ENCODE peak calls at places on chromosomes 4 and X, in eight cellular contexts. Q is GM19239, Y is C1 segment of cervical spinal cord, I is endodermal cell, D is cardiac fibroblast, A is cardiac muscle cell, G is left colon, L is DMS153. F is an unnamed sample.

GRCh38 chr4:56197387-56197786 is 189.9 kb downstream of the AASDH start:
- DNase-seq in Y (no peak), D (peak), Q (no peak), G (peak), I (no peak), L (no peak), A (no peak), F (peak)

GRCh38 chrX:138765061-138765460 is 53.5 kb upstream of the FGF13 start:
- DNase-seq in L (no peak), D (no peak), Q (no peak), A (no peak), G (no peak), Y (no peak), I (no peak), F (no peak)

GRCh38 chr4:167119392-167119791 is 114.9 kb downstream of the SPOCK3 start:
- DNase-seq in I (no peak), G (no peak), D (no peak), A (no peak), Y (no peak), Q (no peak), L (no peak), F (no peak)

GRCh38 chr4:41319553-41319952 is 62.8 kb downstream of the UCHL1 start:
- DNase-seq in L (peak), D (no peak), Y (no peak), Q (no peak), I (no peak), A (no peak), G (no peak), F (no peak)

GRCh38 chrX:25344191-25344936 is 328.6 kb upstream of the ARX start:
- DNase-seq in Y (no peak), I (no peak), Q (no peak), A (no peak), L (peak), D (no peak), G (no peak), F (no peak)

GRCh38 chr4:38856524-38857337 is at the start of gene TLR6:
- DNase-seq in L (peak), Y (no peak), I (peak), G (no peak), Q (no peak), D (peak), A (peak), F (peak)

GRCh38 chr4:2793920-2794706 is 1.2 kb downstream of the SH3BP2 start:
- DNase-seq in L (no peak), G (peak), A (no peak), I (peak), Q (no peak), D (peak), Y (no peak), F (peak)

GRCh38 chrX:34586507-34586906 is 70.6 kb downstream of the TMEM47 start:
- DNase-seq in D (no peak), A (no peak), G (no peak), L (no peak), Y (no peak), Q (no peak), I (no peak), F (no peak)

GRCh38 chrX:154051210-154051810 is 31.6 kb upstream of the IRAK1 start:
- DNase-seq in Y (no peak), A (peak), Q (peak), I (peak), L (peak), G (peak), D (peak), F (peak)